ENCODE peak calls at places on chromosomes 6 and 20, in seven cellular contexts. F is cardiac muscle cell; V is dorsolateral prefrontal cortex; G is IMR-90; C is PC-9; K is bronchial epithelial cell; H is CD4-positive, alpha-beta T cell. A is an unnamed sample.

GRCh38 chr6:2412731-2413130 is 167.3 kb upstream of the GMDS start:
- DNase-seq in F (peak), V (no peak), G (peak), C (no peak), K (peak), H (no peak), A (no peak)

GRCh38 chr20:2879148-2879547 is 5.9 kb downstream of the PTPRA start:
- DNase-seq in F (peak), V (no peak), G (peak), C (no peak), K (peak), H (no peak), A (no peak)

GRCh38 chr6:142856857-142857608 is 87.9 kb downstream of the HIVEP2 start:
- DNase-seq in F (no peak), V (no peak), G (no peak), C (no peak), K (no peak), H (peak), A (no peak)

GRCh38 chr6:106227612-106228507 is 97.7 kb downstream of the ATG5 start:
- DNase-seq in F (no peak), V (no peak), G (no peak), C (no peak), K (no peak), H (no peak), A (no peak)

GRCh38 chr6:97656236-97656635 is 373.2 kb upstream of the MMS22L start:
- DNase-seq in F (no peak), V (no peak), G (no peak), C (no peak), K (no peak), H (no peak), A (peak)

GRCh38 chr6:33029297-33030184 is 20.1 kb upstream of the HLA-DOA start:
- DNase-seq in F (peak), V (no peak), G (peak), C (no peak), K (peak), H (no peak), A (no peak)

GRCh38 chr6:34030831-34031566 is 114.9 kb downstream of the GRM4 start:
- DNase-seq in F (no peak), V (no peak), G (no peak), C (no peak), K (no peak), H (no peak), A (no peak)

GRCh38 chr6:13248953-13249432 is 79.3 kb downstream of the TBC1D7 start:
- DNase-seq in F (no peak), V (no peak), G (no peak), C (no peak), K (no peak), H (no peak), A (no peak)

GRCh38 chr20:4835244-4836177 is 113.8 kb downstream of the PRND start:
- DNase-seq in F (peak), V (no peak), G (no peak), C (no peak), K (no peak), H (no peak), A (no peak)

GRCh38 chr20:1391640-1392442 is 1.0 kb downstream of the FKBP1A start:
- DNase-seq in F (peak), V (no peak), G (peak), C (no peak), K (peak), H (no peak), A (no peak)

GRCh38 chr20:25867776-25868649 is 171.4 kb upstream of the ZNF337 start:
- DNase-seq in F (peak), V (peak), G (peak), C (peak), K (peak), H (peak), A (peak)

GRCh38 chr6:109240370-109241084 is 141.7 kb downstream of the CD164 start:
- DNase-seq in F (no peak), V (no peak), G (no peak), C (no peak), K (no peak), H (no peak), A (no peak)

GRCh38 chr20:22862645-22863230 is 172.4 kb upstream of the SSTR4 start:
- DNase-seq in F (no peak), V (no peak), G (no peak), C (no peak), K (no peak), H (no peak), A (no peak)

GRCh38 chr6:116268589-116269293 is 11.0 kb downstream of the TSPYL1 start:
- DNase-seq in F (peak), V (no peak), G (peak), C (peak), K (peak), H (no peak), A (no peak)

GRCh38 chr20:20096421-20096820 is 44.1 kb downstream of the CFAP61 start:
- DNase-seq in F (no peak), V (peak), G (no peak), C (no peak), K (no peak), H (no peak), A (no peak)

GRCh38 chr6:83878902-83879644 is 19.6 kb downstream of the CYB5R4 start:
- DNase-seq in F (no peak), V (no peak), G (no peak), C (no peak), K (no peak), H (no peak), A (no peak)

GRCh38 chr6:120230008-120230407 is 880.4 kb upstream of the MAN1A1 start:
- DNase-seq in F (no peak), V (no peak), G (no peak), C (no peak), K (peak), H (no peak), A (no peak)

GRCh38 chr20:50932016-50932338 is 740 bp upstream of the ADNP start:
- DNase-seq in F (no peak), V (no peak), G (no peak), C (no peak), K (no peak), H (no peak), A (no peak)

GRCh38 chr20:22681591-22682248 is 97.3 kb upstream of the FOXA2 start:
- DNase-seq in F (no peak), V (no peak), G (no peak), C (no peak), K (no peak), H (no peak), A (no peak)

GRCh38 chr20:38806855-38807655 is 1.6 kb downstream of the PPP1R16B start:
- DNase-seq in F (no peak), V (peak), G (no peak), C (no peak), K (no peak), H (peak), A (no peak)

GRCh38 chr6:161088676-161089328 is 97.2 kb downstream of the MAP3K4 start:
- DNase-seq in F (peak), V (no peak), G (peak), C (no peak), K (no peak), H (no peak), A (no peak)

GRCh38 chr6:117491916-117492315 is 9.4 kb downstream of the DCBLD1 start:
- DNase-seq in F (no peak), V (no peak), G (peak), C (no peak), K (peak), H (no peak), A (no peak)

GRCh38 chr20:54351371-54352136 is 123.8 kb upstream of the DOK5 start:
- DNase-seq in F (no peak), V (no peak), G (no peak), C (no peak), K (no peak), H (no peak), A (no peak)

GRCh38 chr20:51237278-51237677 is 214.4 kb upstream of the KCNG1 start:
- DNase-seq in F (peak), V (no peak), G (peak), C (no peak), K (no peak), H (no peak), A (no peak)

GRCh38 chr20:12411246-12411940 is 493.7 kb downstream of the BTBD3 start:
- DNase-seq in F (no peak), V (no peak), G (no peak), C (no peak), K (no peak), H (no peak), A (no peak)

GRCh38 chr6:153976921-153977693 is 61.9 kb upstream of the OPRM1 start:
- DNase-seq in F (peak), V (no peak), G (no peak), C (peak), K (peak), H (no peak), A (no peak)

GRCh38 chr6:124197148-124197547 is 393.5 kb downstream of the NKAIN2 start:
- DNase-seq in F (no peak), V (no peak), G (no peak), C (no peak), K (no peak), H (no peak), A (no peak)

GRCh38 chr20:56629464-56630085 is 469 bp downstream of the TFAP2C start:
- DNase-seq in F (no peak), V (no peak), G (no peak), C (no peak), K (no peak), H (no peak), A (no peak)

GRCh38 chr6:66638518-66638917 is 931.5 kb upstream of the EYS start:
- DNase-seq in F (no peak), V (no peak), G (no peak), C (no peak), K (no peak), H (no peak), A (no peak)

GRCh38 chr20:14710941-14711340 is 373.5 kb upstream of the FLRT3 start:
- DNase-seq in F (no peak), V (no peak), G (no peak), C (no peak), K (peak), H (no peak), A (no peak)

GRCh38 chr6:1606533-1607235 is 3.0 kb upstream of the FOXC1 start:
- DNase-seq in F (no peak), V (no peak), G (no peak), C (no peak), K (no peak), H (no peak), A (no peak)

GRCh38 chr6:6699741-6700367 is 111.3 kb downstream of the LY86 start:
- DNase-seq in F (peak), V (peak), G (peak), C (peak), K (peak), H (no peak), A (no peak)

GRCh38 chr6:6703720-6704422 is 115.4 kb downstream of the LY86 start:
- DNase-seq in F (no peak), V (no peak), G (no peak), C (no peak), K (no peak), H (no peak), A (no peak)

GRCh38 chr6:6700871-6701270 is 112.4 kb downstream of the LY86 start:
- DNase-seq in F (no peak), V (no peak), G (no peak), C (no peak), K (no peak), H (no peak), A (no peak)

GRCh38 chr6:6700421-6700820 is 111.9 kb downstream of the LY86 start:
- DNase-seq in F (no peak), V (no peak), G (no peak), C (no peak), K (no peak), H (no peak), A (no peak)

DNA sequence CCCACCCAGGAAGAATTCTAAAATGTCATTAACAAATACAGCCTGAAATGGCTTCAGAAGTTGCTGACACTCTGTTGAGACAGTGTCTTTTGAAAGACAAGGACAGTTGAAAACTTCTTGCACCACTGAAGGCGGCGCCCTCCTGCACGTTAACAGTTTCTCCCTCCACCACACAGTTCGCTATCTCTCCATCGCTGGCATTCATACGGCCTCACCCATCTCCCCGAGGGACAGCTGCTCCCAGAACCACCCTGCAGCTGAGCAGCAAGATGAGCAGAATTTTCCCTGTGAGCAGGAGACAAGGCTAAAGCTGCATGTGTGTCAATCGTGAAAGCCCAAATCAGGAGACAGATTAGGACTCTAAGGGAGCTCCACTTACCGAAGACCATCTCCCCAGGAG is 113.3 kb downstream of the LY86 start:
- DNase-seq in F (no peak), V (no peak), G (no peak), C (no peak), K (no peak), H (no peak), A (no peak)
- TF ChIP-seq CTCF in F (no peak), V (no peak), G (no peak), C (no peak), K (no peak), H (no peak), A (no peak)

GRCh38 chr6:140320799-140321099 is 946.3 kb upstream of the CITED2 start:
- DNase-seq in F (peak), V (no peak), G (no peak), C (no peak), K (no peak), H (no peak), A (no peak)

GRCh38 chr6:140320081-140320798 is 945.8 kb upstream of the CITED2 start:
- DNase-seq in F (no peak), V (no peak), G (peak), C (no peak), K (no peak), H (no peak), A (no peak)

GRCh38 chr6:140317957-140318356 is 943.5 kb upstream of the CITED2 start:
- DNase-seq in F (no peak), V (no peak), G (no peak), C (no peak), K (no peak), H (no peak), A (no peak)

GRCh38 chr6:140318408-140318807 is 944.0 kb upstream of the CITED2 start:
- DNase-seq in F (no peak), V (no peak), G (no peak), C (no peak), K (no peak), H (no peak), A (no peak)

DNA sequence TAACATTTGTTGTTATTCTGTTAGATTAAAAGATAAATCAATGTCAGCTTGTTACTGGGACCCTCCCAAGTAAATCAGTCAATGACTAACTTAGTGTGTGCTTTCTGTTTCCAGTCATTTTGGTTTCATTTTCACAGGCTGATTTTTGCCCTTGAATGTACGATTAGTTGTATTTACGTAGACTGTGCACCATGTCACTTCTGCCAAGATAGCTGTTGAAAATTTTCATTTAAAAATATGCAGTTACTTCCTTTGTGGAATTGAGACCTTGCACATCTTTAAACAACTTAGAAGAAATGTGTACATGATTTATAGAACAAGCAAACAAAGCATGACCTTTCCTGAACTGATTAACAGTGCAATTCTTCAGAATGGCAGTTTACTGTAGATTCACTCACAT is 944.8 kb upstream of the CITED2 start:
- DNase-seq in F (peak), V (no peak), G (peak), C (no peak), K (no peak), H (no peak), A (no peak)
- TF ChIP-seq CTCF in F (no peak), V (no peak), G (no peak), C (no peak), K (no peak), H (no peak), A (no peak)

DNA sequence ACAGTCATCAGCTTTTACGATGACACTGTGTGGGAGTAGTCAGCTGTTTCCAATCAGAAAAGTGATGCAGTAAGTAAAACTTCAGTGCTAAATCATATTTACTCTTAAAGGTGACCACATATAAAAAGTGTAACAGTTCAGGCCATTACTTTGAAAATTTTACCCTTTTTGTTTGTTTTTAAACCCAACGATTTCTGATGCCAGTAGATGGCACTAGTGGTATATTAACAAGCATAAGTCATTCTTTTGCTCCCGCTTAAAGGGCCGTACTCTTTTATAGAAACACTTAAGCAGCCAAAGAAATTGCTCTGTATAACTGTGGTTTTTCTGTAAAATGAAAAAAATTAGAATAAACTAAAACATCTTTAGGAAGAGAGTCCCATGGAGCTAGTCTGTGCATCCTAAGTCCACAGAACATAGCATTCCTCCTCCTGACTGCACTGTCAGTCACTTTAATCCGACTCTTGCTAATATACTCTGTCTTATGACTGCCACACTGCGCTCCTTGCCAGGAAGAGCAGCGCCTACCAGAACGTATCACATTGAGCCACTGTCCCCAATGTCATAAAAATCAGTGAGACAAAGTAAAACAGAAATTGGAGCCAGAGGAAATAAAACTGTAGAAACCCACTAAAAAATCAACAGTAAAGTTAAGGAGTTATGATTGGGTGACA is 25.1 kb downstream of the HEBP2 start:
- DNase-seq in F (peak), V (no peak), G (peak), C (peak), K (peak), H (no peak), A (no peak)
- TF ChIP-seq CTCF in F (peak), V (peak), G (peak), C (peak), K (peak), H (peak), A (peak)

DNA sequence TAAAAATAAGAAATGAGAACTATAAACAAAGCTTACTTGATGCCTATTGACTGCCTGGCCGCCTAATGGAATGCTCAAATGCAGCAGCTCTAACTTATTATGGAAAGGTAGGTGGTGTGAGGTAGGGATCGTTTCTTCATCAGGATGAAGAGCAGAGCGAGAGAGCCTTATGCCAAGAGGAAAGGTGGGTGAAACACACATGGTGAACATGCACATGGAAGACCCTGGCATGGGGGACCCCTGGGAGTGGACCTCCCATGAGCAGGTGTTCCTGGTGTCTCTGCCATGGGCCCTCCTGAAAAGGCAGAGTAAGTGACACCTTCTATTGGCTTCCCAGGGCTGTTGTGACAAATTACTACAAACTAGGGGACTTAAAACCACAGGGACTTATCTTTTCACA is 130.1 kb downstream of the CDH4 start:
- DNase-seq in F (no peak), V (no peak), G (no peak), C (no peak), K (no peak), H (no peak), A (no peak)
- TF ChIP-seq CTCF in F (no peak), V (no peak), G (no peak), C (no peak), K (no peak), H (no peak), A (no peak)

GRCh38 chr6:159170999-159171712 is 2.0 kb downstream of the FNDC1 start:
- DNase-seq in F (peak), V (no peak), G (peak), C (no peak), K (peak), H (no peak), A (no peak)

GRCh38 chr6:159168536-159169192 is 536 bp upstream of the FNDC1 start:
- DNase-seq in F (peak), V (no peak), G (peak), C (no peak), K (no peak), H (no peak), A (peak)

GRCh38 chr6:159170333-159170672 is 1.1 kb downstream of the FNDC1 start:
- DNase-seq in F (no peak), V (no peak), G (no peak), C (no peak), K (no peak), H (no peak), A (no peak)

GRCh38 chr6:159169557-159170332 is 545 bp downstream of the FNDC1 start:
- DNase-seq in F (peak), V (no peak), G (peak), C (no peak), K (peak), H (no peak), A (peak)

DNA sequence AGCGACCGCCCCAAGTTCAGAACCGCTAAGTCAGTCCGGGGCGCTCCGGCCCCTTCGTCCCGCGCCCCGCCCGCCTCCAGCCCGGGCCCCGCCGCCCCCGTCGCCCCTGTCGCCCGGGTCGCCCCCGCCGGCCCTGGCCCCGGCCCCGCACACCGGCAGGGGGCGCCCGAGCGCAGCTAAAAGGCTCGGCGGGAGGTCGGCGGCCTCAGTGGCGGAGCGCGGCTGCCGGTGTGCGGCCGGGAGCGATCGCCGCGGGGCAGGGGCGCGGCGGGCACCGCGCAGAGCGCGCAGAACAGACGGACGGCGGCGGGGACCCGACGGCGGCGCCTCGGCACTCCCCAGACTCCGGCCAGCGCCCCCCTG is at the start of gene FNDC1:
- DNase-seq in F (no peak), V (no peak), G (no peak), C (no peak), K (no peak), H (peak), A (peak)
- TF ChIP-seq CTCF in F (no peak), V (no peak), G (peak), C (no peak), K (peak), H (no peak), A (no peak)

GRCh38 chr6:27753668-27754407 is 158.4 kb downstream of the OR2B2 start:
- DNase-seq in F (peak), V (peak), G (peak), C (peak), K (peak), H (peak), A (peak)
- TF ChIP-seq CTCF in F (peak), V (no peak), G (no peak), C (no peak), K (peak), H (no peak), A (peak)

DNA sequence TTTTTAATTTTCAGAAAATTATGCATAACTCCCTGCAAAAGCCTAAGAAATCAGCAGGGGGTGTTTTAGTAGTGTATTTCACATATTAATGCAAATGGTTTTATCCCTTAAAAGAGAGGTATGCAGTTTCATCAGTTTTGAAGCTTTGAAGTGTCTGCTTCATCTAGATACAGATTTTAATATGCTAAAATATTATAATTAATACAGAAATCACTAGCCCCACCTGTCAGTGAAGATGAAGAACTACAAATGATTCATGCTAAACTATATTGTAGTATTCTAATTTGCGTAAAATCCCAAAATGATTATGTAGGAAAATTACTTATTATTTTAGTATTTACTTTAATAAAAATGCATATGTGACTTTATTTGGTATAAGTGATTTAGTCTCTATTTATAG is 2.9 kb upstream of the TFB1M start:
- DNase-seq in F (no peak), V (no peak), G (peak), C (no peak), K (no peak), H (no peak), A (no peak)
- TF ChIP-seq CTCF in F (peak), V (no peak), G (peak), C (peak), K (no peak), H (no peak), A (peak)

A was measured in neural crest cell.